ENCODE peak calls at places on chromosomes 4 and X, in four cellular contexts. One of them, this sample, is unnamed.

GRCh38 chr4:37631551-37631950 is 54.6 kb downstream of the RELL1 start:
- DNase-seq in fibroblast of lung: peak; percentile 29
- DNase-seq in neural progenitor cell: no peak
- DNase-seq in HCT116: no peak
- DNase-seq in this sample: no peak

GRCh38 chrX:154349359-154349935 is 25.0 kb downstream of the FLNA start:
- DNase-seq in fibroblast of lung: no peak
- DNase-seq in neural progenitor cell: no peak
- DNase-seq in HCT116: no peak
- DNase-seq in this sample: no peak

GRCh38 chrX:54640103-54640428 is 110.0 kb downstream of the GNL3L start:
- DNase-seq in fibroblast of lung: no peak
- DNase-seq in neural progenitor cell: no peak
- DNase-seq in HCT116: no peak
- DNase-seq in this sample: no peak

GRCh38 chr4:152500798-152501434 is 35.0 kb downstream of the FBXW7 start:
- DNase-seq in fibroblast of lung: peak; percentile 85
- DNase-seq in neural progenitor cell: peak; percentile 89
- DNase-seq in HCT116: peak; percentile 85
- DNase-seq in this sample: peak; percentile 91

GRCh38 chrX:102833136-102833535 is 103.9 kb upstream of the RAB40AL start:
- DNase-seq in fibroblast of lung: peak; percentile 66
- DNase-seq in neural progenitor cell: no peak
- DNase-seq in HCT116: no peak
- DNase-seq in this sample: no peak

GRCh38 chrX:132227383-132228112 is 8.3 kb upstream of the RAP2C start:
- DNase-seq in fibroblast of lung: no peak
- DNase-seq in neural progenitor cell: no peak
- DNase-seq in HCT116: no peak
- DNase-seq in this sample: no peak

GRCh38 chr4:171650543-171650942 is 162.7 kb upstream of the GALNTL6 start:
- DNase-seq in fibroblast of lung: no peak
- DNase-seq in neural progenitor cell: peak; percentile 19
- DNase-seq in HCT116: no peak
- DNase-seq in this sample: no peak

GRCh38 chr4:15756361-15756861 is 21.7 kb upstream of the CD38 start:
- DNase-seq in fibroblast of lung: peak; percentile 72
- DNase-seq in neural progenitor cell: no peak
- DNase-seq in HCT116: peak; percentile 26
- DNase-seq in this sample: no peak

GRCh38 chr4:27407616-27408015 is 547.0 kb downstream of the STIM2 start:
- DNase-seq in fibroblast of lung: peak; percentile 77
- DNase-seq in neural progenitor cell: no peak
- DNase-seq in HCT116: no peak
- DNase-seq in this sample: no peak

GRCh38 chr4:187179086-187180070 is 455.7 kb upstream of the FAT1 start:
- DNase-seq in fibroblast of lung: no peak
- DNase-seq in neural progenitor cell: peak; percentile 36
- DNase-seq in HCT116: no peak
- DNase-seq in this sample: no peak

GRCh38 chrX:118807151-118808017 is 16.2 kb upstream of the ZCCHC12 start:
- DNase-seq in fibroblast of lung: peak; percentile 24
- DNase-seq in neural progenitor cell: peak; percentile 56
- DNase-seq in HCT116: peak; percentile 15
- DNase-seq in this sample: peak; percentile 48

GRCh38 chrX:1391370-1391706 is 575 bp downstream of the SLC25A6 start:
- DNase-seq in fibroblast of lung: no peak
- DNase-seq in neural progenitor cell: peak; percentile 91
- DNase-seq in HCT116: no peak
- DNase-seq in this sample: peak; percentile 97

GRCh38 chrX:22345884-22346283 is 73.2 kb downstream of the CBLL2 start:
- DNase-seq in fibroblast of lung: peak; percentile 69
- DNase-seq in neural progenitor cell: no peak
- DNase-seq in HCT116: no peak
- DNase-seq in this sample: no peak

GRCh38 chr4:4182835-4183568 is 43.7 kb downstream of the OTOP1 start:
- DNase-seq in fibroblast of lung: no peak
- DNase-seq in neural progenitor cell: peak; percentile 80
- DNase-seq in HCT116: peak; percentile 7
- DNase-seq in this sample: peak; percentile 62

GRCh38 chr4:187929024-187929423 is 66.5 kb upstream of the ZFP42 start:
- DNase-seq in fibroblast of lung: no peak
- DNase-seq in neural progenitor cell: peak; percentile 8
- DNase-seq in HCT116: peak; percentile 33
- DNase-seq in this sample: no peak

GRCh38 chr4:107719211-107719926 is 665 bp downstream of the PAPSS1 start:
- DNase-seq in fibroblast of lung: peak; percentile 68
- DNase-seq in neural progenitor cell: no peak
- DNase-seq in HCT116: no peak
- DNase-seq in this sample: no peak

GRCh38 chrX:39853417-39853816 is 244.3 kb downstream of the BCOR start:
- DNase-seq in fibroblast of lung: no peak
- DNase-seq in neural progenitor cell: no peak
- DNase-seq in HCT116: no peak
- DNase-seq in this sample: no peak

GRCh38 chr4:26076896-26077295 is 162.9 kb downstream of the SMIM20 start:
- DNase-seq in fibroblast of lung: peak; percentile 37
- DNase-seq in neural progenitor cell: no peak
- DNase-seq in HCT116: no peak
- DNase-seq in this sample: no peak

GRCh38 chr4:85028910-85029309 is 62.4 kb upstream of the WDFY3 start:
- DNase-seq in fibroblast of lung: peak; percentile 21
- DNase-seq in neural progenitor cell: no peak
- DNase-seq in HCT116: no peak
- DNase-seq in this sample: peak; percentile 12

GRCh38 chr4:94304365-94304971 is 38.2 kb downstream of the HPGDS start:
- DNase-seq in fibroblast of lung: peak; percentile 23
- DNase-seq in neural progenitor cell: peak; percentile 31
- DNase-seq in HCT116: peak; percentile 27
- DNase-seq in this sample: peak; percentile 47

GRCh38 chr4:138235419-138235952 is 6.7 kb downstream of the SLC7A11 start:
- DNase-seq in fibroblast of lung: peak; percentile 92
- DNase-seq in neural progenitor cell: no peak
- DNase-seq in HCT116: peak; percentile 15
- DNase-seq in this sample: no peak

DNA sequence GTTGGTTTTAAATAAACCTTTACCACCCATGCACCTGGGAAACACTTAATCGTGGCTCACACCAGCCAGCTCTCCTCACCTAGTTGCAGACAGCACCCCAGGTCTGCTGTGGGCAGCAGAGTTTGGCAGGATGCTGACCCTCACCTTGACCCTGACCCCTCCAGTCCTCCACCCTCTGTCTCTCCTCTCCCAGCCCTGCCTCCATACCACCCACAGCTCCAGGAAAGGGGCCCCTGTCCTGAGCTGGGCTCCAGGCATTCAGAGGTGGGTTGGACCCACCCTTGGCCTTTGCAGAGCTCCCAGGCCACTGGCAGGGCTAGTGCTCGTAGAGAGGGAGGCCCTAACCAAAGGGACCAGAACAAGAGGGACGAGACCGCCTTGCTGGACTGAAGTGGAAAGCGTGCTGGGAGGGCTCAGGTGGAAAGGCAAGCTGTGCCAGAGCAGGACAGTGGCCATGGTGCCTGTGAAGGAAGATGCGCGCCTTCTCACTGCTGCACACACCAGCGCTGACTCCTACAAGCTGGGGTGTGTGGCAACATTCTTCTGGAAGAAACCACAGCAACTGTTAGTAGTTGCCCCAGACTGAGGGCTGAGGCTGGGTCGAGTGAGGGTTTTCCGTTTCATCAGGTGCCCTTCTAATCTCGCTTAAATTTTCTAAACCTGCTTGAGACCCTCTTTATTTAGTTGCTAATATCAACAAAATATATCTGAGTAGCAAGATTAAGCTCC is 10.7 kb upstream of the S100P start:
- DNase-seq in fibroblast of lung: no peak
- DNase-seq in neural progenitor cell: no peak
- DNase-seq in HCT116: no peak
- DNase-seq in this sample: no peak
- H3K36me3 ChIP-seq in fibroblast of lung: no peaks in the 10 kb centered on the region
- H3K36me3 ChIP-seq in neural progenitor cell: no peaks in the 10 kb centered on the region
- H3K36me3 ChIP-seq in HCT116: no peaks in the 10 kb centered on the region
- H3K36me3 ChIP-seq in this sample: no peaks in the 10 kb centered on the region

DNA sequence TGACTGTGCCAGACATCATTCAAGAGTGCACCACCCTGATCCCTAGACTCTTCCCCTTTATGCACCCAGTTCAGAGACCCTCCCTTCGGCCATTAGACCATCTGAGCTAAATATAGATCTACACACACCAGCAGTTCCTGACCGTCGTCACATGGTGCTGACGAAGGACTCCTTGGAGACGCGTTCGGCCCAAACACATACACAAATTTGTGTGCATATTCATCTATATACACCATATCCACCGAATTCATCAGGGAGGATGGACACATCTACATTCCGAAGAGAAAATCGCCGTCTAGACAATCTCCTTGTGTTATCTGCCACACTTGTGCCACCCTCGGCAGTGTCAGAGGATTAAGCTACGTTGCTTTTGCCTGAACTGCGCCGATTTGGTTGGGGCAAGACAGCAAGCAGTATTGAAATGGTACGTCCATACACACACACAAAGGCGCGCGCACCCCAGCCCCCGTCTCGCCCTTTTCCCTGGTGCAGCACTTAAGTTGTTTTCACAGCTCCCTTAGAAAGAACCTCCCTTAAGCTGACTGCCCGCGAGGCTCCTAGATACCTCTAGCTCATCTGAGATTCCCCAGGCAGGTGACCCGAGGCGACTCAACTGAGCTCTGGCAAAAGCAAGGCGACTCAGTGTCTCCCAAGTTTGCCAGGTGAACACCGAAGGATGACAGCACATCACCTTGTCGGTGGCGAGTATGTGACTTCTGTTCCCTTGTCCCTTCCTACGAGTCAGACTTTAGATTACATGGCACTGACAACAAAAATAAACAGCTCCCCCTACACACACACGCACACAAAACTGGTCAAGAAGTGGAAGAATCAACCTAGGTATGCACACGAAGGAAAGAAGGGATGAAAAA is 1.0 kb downstream of the RASGEF1B start:
- DNase-seq in fibroblast of lung: no peak
- DNase-seq in neural progenitor cell: peak; percentile 54
- DNase-seq in HCT116: no peak
- DNase-seq in this sample: peak; percentile 57
- TF ChIP-seq EZH2 in fibroblast of lung: peak; percentile 44
- TF ChIP-seq EZH2 in neural progenitor cell: no peak
- TF ChIP-seq EZH2 in HCT116: no peak
- TF ChIP-seq EZH2 in this sample: no peak

DNA sequence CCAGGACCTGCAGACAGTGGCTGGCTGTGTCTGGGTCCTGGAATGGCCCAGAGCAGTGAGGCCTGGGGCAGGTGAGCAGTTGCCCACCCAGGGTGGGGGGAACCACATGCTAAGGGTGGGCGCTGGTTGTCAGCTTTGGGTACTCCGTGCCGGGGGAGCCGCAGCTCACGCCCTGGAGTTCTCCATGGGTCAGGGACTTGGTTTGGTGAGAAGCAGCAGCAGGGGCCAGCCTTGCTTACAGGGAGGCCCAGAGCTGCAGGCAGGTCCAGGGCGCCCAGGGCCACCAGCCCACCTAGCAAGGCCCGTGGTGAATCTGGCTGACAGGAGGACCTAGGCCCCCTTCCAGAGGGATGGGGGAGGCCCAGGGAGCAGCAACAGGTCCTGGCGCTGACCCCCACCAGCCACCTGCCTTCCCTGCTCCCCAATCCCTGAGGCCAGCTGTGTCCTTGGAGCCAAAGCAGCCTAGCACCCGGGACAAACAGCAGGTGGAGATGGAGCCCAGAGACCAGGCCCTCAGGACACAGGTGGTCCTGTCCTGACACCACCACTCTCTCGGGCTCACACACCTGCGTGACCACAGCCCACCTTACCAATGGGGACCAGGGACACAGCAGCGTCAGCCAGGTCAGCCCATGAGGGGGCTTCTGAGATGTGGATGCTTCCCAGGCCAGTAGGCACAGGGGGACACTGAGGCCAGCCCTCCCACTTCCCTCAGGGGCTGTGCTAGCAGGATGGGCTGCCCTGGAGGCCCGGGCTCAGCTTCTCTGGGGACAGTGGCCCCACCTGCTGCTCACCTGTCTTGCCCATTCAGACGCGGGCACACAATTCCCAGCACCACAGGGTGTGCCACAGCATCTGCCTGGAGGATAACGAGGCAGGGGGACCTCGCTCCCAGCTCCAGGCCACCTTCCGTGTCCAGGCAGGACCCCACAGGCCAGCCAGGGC is 3.5 kb downstream of the MXD4 start:
- DNase-seq in fibroblast of lung: no peak
- DNase-seq in neural progenitor cell: no peak
- DNase-seq in HCT116: no peak
- DNase-seq in this sample: no peak
- H4K20me1 ChIP-seq in fibroblast of lung: no peaks in the 10 kb centered on the region
- H4K20me1 ChIP-seq in neural progenitor cell: peaks cover 77% of the 10 kb centered on the region
- H4K20me1 ChIP-seq in HCT116: no peaks in the 10 kb centered on the region
- H4K20me1 ChIP-seq in this sample: peaks cover 79% of the 10 kb centered on the region

DNA sequence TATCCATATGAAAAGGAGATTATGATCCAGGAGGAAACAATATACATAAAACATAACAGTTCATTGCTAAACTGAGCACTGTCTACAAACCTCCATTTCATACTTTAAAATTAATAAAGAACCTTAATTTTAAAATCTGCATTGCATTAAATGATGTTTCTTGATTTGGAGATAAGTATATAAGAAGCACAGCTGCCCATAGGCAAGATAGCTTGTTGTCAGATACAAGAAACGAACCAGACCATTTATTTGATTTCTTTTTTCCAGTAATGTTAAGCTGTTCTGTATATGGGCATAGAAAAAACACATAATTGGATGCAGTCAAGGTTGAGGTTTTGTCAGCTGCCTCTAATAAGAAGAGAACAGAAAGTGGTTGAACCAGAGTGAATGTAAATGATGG is 6.4 kb downstream of the GUF1 start:
- DNase-seq in fibroblast of lung: no peak
- DNase-seq in neural progenitor cell: no peak
- DNase-seq in HCT116: no peak
- DNase-seq in this sample: no peak
- H3K36me3 ChIP-seq in fibroblast of lung: peaks cover 8% of the 10 kb centered on the region
- H3K36me3 ChIP-seq in neural progenitor cell: peaks cover 19% of the 10 kb centered on the region
- H3K36me3 ChIP-seq in HCT116: peaks cover 40% of the 10 kb centered on the region
- H3K36me3 ChIP-seq in this sample: no peaks in the 10 kb centered on the region

DNA sequence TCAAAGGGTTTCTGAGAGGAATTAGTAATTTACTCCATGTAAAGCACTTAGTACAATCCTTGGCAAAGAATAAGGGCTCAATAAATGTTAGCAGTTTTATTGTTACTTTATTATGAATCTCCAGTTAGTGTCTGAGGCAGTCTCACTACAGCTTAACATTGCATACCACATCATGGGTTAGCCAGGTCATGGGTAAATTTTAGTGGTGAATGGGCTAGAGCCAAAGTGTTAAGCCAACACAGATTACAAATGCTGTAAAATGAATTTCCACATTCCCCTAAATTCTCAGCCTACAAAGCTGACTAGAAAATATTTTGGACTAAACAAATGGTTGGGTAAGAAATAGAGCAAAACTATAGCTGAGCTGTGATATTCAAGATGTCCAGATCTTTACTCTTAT is 72.4 kb downstream of the NRK start:
- DNase-seq in fibroblast of lung: peak; percentile 15
- DNase-seq in neural progenitor cell: no peak
- DNase-seq in HCT116: no peak
- DNase-seq in this sample: no peak
- TF ChIP-seq EZH2 in fibroblast of lung: no peak
- TF ChIP-seq EZH2 in neural progenitor cell: no peak
- TF ChIP-seq EZH2 in HCT116: no peak
- TF ChIP-seq EZH2 in this sample: no peak

GRCh38 chr4:914531-914930 is 17.6 kb downstream of the GAK start:
- DNase-seq in fibroblast of lung: no peak
- DNase-seq in neural progenitor cell: no peak
- DNase-seq in HCT116: no peak
- DNase-seq in this sample: no peak
- H4K20me1 ChIP-seq in fibroblast of lung: no peaks in the 10 kb centered on the region
- H4K20me1 ChIP-seq in neural progenitor cell: peaks cover 10% of the 10 kb centered on the region
- H4K20me1 ChIP-seq in HCT116: peaks cover 5% of the 10 kb centered on the region
- H4K20me1 ChIP-seq in this sample: peaks cover 44% of the 10 kb centered on the region